ENCODE peak calls at places on chromosomes 13 and 19, in ten cellular contexts. U is hepatocyte; A is activated CD4-positive, alpha-beta memory T cell treated with anti-CD3 and anti-CD28 coated beads, Interleukin-2, amount 10 ng/mL, durations not matched to agents 7 days and 5 days; H is neural crest cell; V is activated naive CD4-positive, alpha-beta T cell; T is SW 1271; F is GOT3; G is HS-27A; W is AG04450; O is stimulated activated naive CD8-positive, alpha-beta T cell treated with anti-CD3 and anti-CD28 coated beads, Interleukin-15, amount 100 ng/mL, for 72 hours. L is an unnamed sample.

GRCh38 chr19:44912854-44913253 is 1.6 kb upstream of the APOC1 start:
- DNase-seq in U (no peak), A (no peak), H (no peak), V (no peak), T (no peak), F (no peak), G (no peak), W (no peak), O (no peak), L (no peak)

GRCh38 chr19:11414544-11414943 is 4.6 kb downstream of the RGL3 start:
- DNase-seq in U (no peak), A (no peak), H (no peak), V (no peak), T (no peak), F (no peak), G (no peak), W (no peak), O (no peak), L (no peak)

GRCh38 chr19:9061879-9062278 is 25.0 kb upstream of the OR1M1 start:
- DNase-seq in U (no peak), A (no peak), H (no peak), V (no peak), T (no peak), F (no peak), G (no peak), W (no peak), O (no peak), L (no peak)

GRCh38 chr19:8655340-8655709 is 24.9 kb downstream of the NFILZ start:
- DNase-seq in U (no peak), A (peak; percentile 42), H (no peak), V (no peak), T (no peak), F (no peak), G (no peak), W (no peak), O (peak; percentile 40), L (no peak)

GRCh38 chr13:33204130-33204927 is 81.2 kb downstream of the STARD13 start:
- DNase-seq in U (peak; percentile 70), A (no peak), H (no peak), V (no peak), T (no peak), F (no peak), G (no peak), W (no peak), O (no peak), L (no peak)

GRCh38 chr13:50829896-50830295 is 13.6 kb downstream of the DLEU7 start:
- DNase-seq in U (no peak), A (no peak), H (no peak), V (no peak), T (no peak), F (no peak), G (no peak), W (no peak), O (no peak), L (no peak)

GRCh38 chr13:39672378-39673132 is 17.1 kb downstream of the COG6 start:
- DNase-seq in U (no peak), A (no peak), H (no peak), V (no peak), T (no peak), F (no peak), G (no peak), W (no peak), O (no peak), L (no peak)

GRCh38 chr19:5360003-5360820 is 19.6 kb upstream of the PTPRS start:
- DNase-seq in U (no peak), A (no peak), H (no peak), V (no peak), T (no peak), F (no peak), G (no peak), W (no peak), O (no peak), L (no peak)

GRCh38 chr13:112562786-112563383 is 25.1 kb downstream of the TUBGCP3 start:
- DNase-seq in U (no peak), A (no peak), H (no peak), V (no peak), T (no peak), F (no peak), G (no peak), W (no peak), O (no peak), L (no peak)

GRCh38 chr19:1237754-1238372 is at the start of gene CBARP:
- DNase-seq in U (peak; percentile 84), A (no peak), H (no peak), V (peak; percentile 32), T (no peak), F (no peak), G (no peak), W (no peak), O (no peak), L (no peak)

GRCh38 chr19:9818734-9819589 is at the start of gene FBXL12:
- DNase-seq in U (peak; percentile 100), A (peak; percentile 100), H (peak; percentile 100), V (peak; percentile 100), T (peak; percentile 100), F (peak; percentile 99), G (peak; percentile 98), W (peak; percentile 99), O (peak; percentile 100), L (peak; percentile 85)

GRCh38 chr19:24166055-24166454 is 79.1 kb downstream of the ZNF254 start:
- DNase-seq in U (no peak), A (no peak), H (no peak), V (no peak), T (peak; percentile 12), F (no peak), G (no peak), W (no peak), O (no peak), L (no peak)

GRCh38 chr13:110921695-110922094 is 6.8 kb upstream of the ANKRD10 start:
- DNase-seq in U (no peak), A (no peak), H (no peak), V (no peak), T (no peak), F (no peak), G (no peak), W (no peak), O (no peak), L (no peak)

GRCh38 chr19:33639034-33639681 is 17.4 kb downstream of the CHST8 start:
- DNase-seq in U (no peak), A (no peak), H (no peak), V (no peak), T (no peak), F (no peak), G (no peak), W (no peak), O (no peak), L (no peak)

GRCh38 chr19:15419413-15420025 is 731 bp upstream of the AKAP8L start:
- DNase-seq in U (no peak), A (no peak), H (no peak), V (no peak), T (no peak), F (no peak), G (no peak), W (no peak), O (no peak), L (no peak)

GRCh38 chr19:7507884-7508283 is 8.0 kb upstream of the ZNF358 start:
- DNase-seq in U (peak; percentile 80), A (no peak), H (peak; percentile 55), V (no peak), T (peak; percentile 81), F (peak; percentile 51), G (peak; percentile 53), W (peak; percentile 37), O (peak; percentile 31), L (peak; percentile 50)

GRCh38 chr19:3034845-3035541 is 5.9 kb upstream of the TLE2 start:
- DNase-seq in U (peak; percentile 62), A (peak; percentile 68), H (no peak), V (peak; percentile 33), T (no peak), F (no peak), G (no peak), W (no peak), O (peak; percentile 53), L (no peak)

GRCh38 chr13:54357284-54357933 is 1328.8 kb downstream of the OLFM4 start:
- DNase-seq in U (no peak), A (no peak), H (no peak), V (no peak), T (no peak), F (no peak), G (no peak), W (no peak), O (no peak), L (no peak)

L was measured in Panc1.